ENCODE peak calls at places on chromosomes 11 and 22, in nine cellular contexts. T, K, I, Z, V, W, Q, B and Y are unnamed samples.
A peak's percentile ranks its signal among the peaks of the same experiment; 100 is the strongest.

GRCh38 chr11:67389477-67389876 is 2.3 kb upstream of the RAD9A start:
- DNase-seq in T (no peak), K (no peak), I (peak; percentile 75), Z (peak; percentile 80), V (no peak), W (peak; percentile 61), Q (no peak), B (no peak), Y (no peak)

GRCh38 chr11:85768473-85769146 is 42.3 kb downstream of the SYTL2 start:
- DNase-seq in T (no peak), K (no peak), I (no peak), Z (no peak), V (no peak), W (no peak), Q (no peak), B (no peak), Y (no peak)

GRCh38 chr22:24091551-24092420 is 80.7 kb downstream of the CABIN1 start:
- DNase-seq in T (no peak), K (peak; percentile 61), I (no peak), Z (no peak), V (no peak), W (no peak), Q (no peak), B (no peak), Y (no peak)

GRCh38 chr11:44398266-44399045 is 88.5 kb upstream of the ALX4 start:
- DNase-seq in T (no peak), K (no peak), I (no peak), Z (no peak), V (no peak), W (no peak), Q (no peak), B (no peak), Y (peak; percentile 31)

GRCh38 chr22:47598864-47599263 is 836.4 kb downstream of the TBC1D22A start:
- DNase-seq in T (no peak), K (peak; percentile 22), I (no peak), Z (no peak), V (no peak), W (no peak), Q (no peak), B (no peak), Y (no peak)

GRCh38 chr22:41935015-41935908 is 8.7 kb upstream of the TNFRSF13C start:
- DNase-seq in T (no peak), K (no peak), I (no peak), Z (no peak), V (no peak), W (no peak), Q (no peak), B (no peak), Y (no peak)

GRCh38 chr11:121206810-121207209 is 85.8 kb upstream of the SC5D start:
- DNase-seq in T (no peak), K (no peak), I (peak; percentile 75), Z (no peak), V (no peak), W (no peak), Q (peak; percentile 54), B (no peak), Y (no peak)

GRCh38 chr11:44243633-44244343 is 66.2 kb downstream of the ALX4 start:
- DNase-seq in T (peak; percentile 46), K (no peak), I (no peak), Z (peak; percentile 94), V (no peak), W (no peak), Q (no peak), B (no peak), Y (peak; percentile 26)

GRCh38 chr11:34158661-34159060 is 53.2 kb downstream of the NAT10 start:
- DNase-seq in T (no peak), K (no peak), I (no peak), Z (no peak), V (no peak), W (no peak), Q (no peak), B (no peak), Y (no peak)

GRCh38 chr11:126573325-126574076 is 218.0 kb downstream of the ST3GAL4 start:
- DNase-seq in T (no peak), K (no peak), I (no peak), Z (peak; percentile 73), V (no peak), W (no peak), Q (no peak), B (no peak), Y (no peak)
- TF ChIP-seq CTCF in T (peak; percentile 29), K (no peak), I (peak; percentile 42), Z (peak; percentile 66), V (no peak), W (no peak), Q (peak; percentile 35), B (peak; percentile 51), Y (peak; percentile 19)

GRCh38 chr22:28296452-28296851 is 377.4 kb upstream of the PITPNB start:
- DNase-seq in T (no peak), K (no peak), I (no peak), Z (no peak), V (no peak), W (no peak), Q (no peak), B (no peak), Y (no peak)

GRCh38 chr22:28297504-28297903 is 378.4 kb upstream of the PITPNB start:
- DNase-seq in T (peak; percentile 2), K (no peak), I (no peak), Z (no peak), V (no peak), W (no peak), Q (no peak), B (no peak), Y (no peak)

GRCh38 chr22:28299760-28300159 is 379.9 kb downstream of the TTC28 start:
- DNase-seq in T (peak; percentile 42), K (no peak), I (no peak), Z (no peak), V (no peak), W (no peak), Q (no peak), B (peak; percentile 16), Y (no peak)

GRCh38 chr22:28299329-28299728 is 380.3 kb upstream of the PITPNB start:
- DNase-seq in T (no peak), K (no peak), I (no peak), Z (no peak), V (no peak), W (no peak), Q (no peak), B (no peak), Y (no peak)
- H3K4me3 ChIP-seq in T (no peak overlapping the region), K (no peak overlapping the region), I (no peak overlapping the region), Z (no peak overlapping the region), V (no peak overlapping the region), W (no peak overlapping the region), Q (no peak overlapping the region), B (no peak overlapping the region), Y (no peak overlapping the region)

GRCh38 chr11:12497431-12497830 is 120.1 kb downstream of the PARVA start:
- DNase-seq in T (no peak), K (no peak), I (no peak), Z (no peak), V (no peak), W (no peak), Q (no peak), B (no peak), Y (no peak)

GRCh38 chr11:12494699-12495098 is 117.3 kb downstream of the PARVA start:
- DNase-seq in T (peak; percentile 72), K (no peak), I (no peak), Z (no peak), V (no peak), W (no peak), Q (no peak), B (no peak), Y (no peak)

GRCh38 chr11:12499071-12499470 is 121.7 kb downstream of the PARVA start:
- DNase-seq in T (no peak), K (no peak), I (no peak), Z (no peak), V (no peak), W (no peak), Q (no peak), B (no peak), Y (no peak)

GRCh38 chr11:12502041-12502440 is 124.7 kb downstream of the PARVA start:
- DNase-seq in T (peak; percentile 50), K (no peak), I (no peak), Z (no peak), V (no peak), W (no peak), Q (peak; percentile 14), B (peak; percentile 27), Y (no peak)

DNA sequence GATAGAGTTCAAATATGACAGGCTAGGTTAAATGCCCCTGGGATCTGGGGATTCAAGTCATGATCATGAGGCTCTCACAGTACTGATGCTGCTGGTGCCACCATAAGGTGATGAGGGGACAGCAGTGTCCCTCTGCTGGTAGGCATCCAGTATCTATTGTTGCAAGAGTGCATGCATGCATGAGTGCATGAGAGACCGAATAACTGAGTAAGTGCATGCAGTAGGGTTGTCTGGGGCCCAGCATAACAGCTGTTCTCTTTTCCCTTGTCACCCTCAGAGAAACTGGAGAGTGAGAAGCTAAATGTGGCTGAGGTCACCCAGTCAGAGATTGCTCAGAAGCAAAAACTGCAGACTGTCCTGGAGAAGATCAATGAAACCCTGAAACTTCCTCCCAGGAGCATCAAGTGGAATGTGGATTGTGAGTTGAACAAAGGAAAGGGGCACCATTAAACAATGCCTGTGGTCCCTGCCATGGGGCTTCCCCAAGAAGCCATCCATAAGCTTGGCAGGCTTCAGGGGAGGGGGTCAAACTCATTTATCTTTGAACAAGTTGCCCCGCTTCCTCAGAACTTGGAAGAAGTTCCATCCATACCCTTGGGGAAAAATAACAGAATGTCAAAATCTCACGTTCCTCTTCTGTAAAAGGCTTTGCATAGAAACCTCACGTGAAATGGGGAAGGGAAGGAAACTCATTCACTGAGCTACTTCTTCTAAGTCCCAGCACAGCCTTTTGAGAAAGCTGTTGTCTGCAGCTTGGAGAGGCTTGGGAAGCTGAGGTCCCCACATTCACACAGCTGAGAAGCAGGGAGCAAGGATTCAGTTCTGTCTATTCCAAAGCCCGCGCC is 119.0 kb downstream of the PARVA start:
- DNase-seq in T (peak; percentile 40), K (no peak), I (no peak), Z (peak; percentile 27), V (no peak), W (no peak), Q (no peak), B (no peak), Y (no peak)
- TF ChIP-seq CTCF in T (peak; percentile 10), K (no peak), I (peak; percentile 44), Z (peak; percentile 35), V (peak; percentile 22), W (no peak), Q (peak; percentile 15), B (peak; percentile 13), Y (peak; percentile 38)

GRCh38 chr22:50244420-50245213 is at the start of gene TUBGCP6:
- DNase-seq in T (peak; percentile 91), K (peak; percentile 98), I (peak; percentile 87), Z (peak; percentile 98), V (peak; percentile 69), W (peak; percentile 90), Q (no peak), B (peak; percentile 38), Y (no peak)

GRCh38 chr22:50243704-50244419 is 961 bp downstream of the TUBGCP6 start:
- DNase-seq in T (peak; percentile 16), K (no peak), I (no peak), Z (no peak), V (no peak), W (no peak), Q (no peak), B (no peak), Y (no peak)

GRCh38 chr22:50245214-50246072 is 620 bp upstream of the TUBGCP6 start:
- DNase-seq in T (no peak), K (no peak), I (no peak), Z (no peak), V (no peak), W (no peak), Q (no peak), B (no peak), Y (no peak)

GRCh38 chr22:50238755-50239154 is 6.1 kb downstream of the TUBGCP6 start:
- DNase-seq in T (no peak), K (no peak), I (no peak), Z (no peak), V (no peak), W (no peak), Q (no peak), B (no peak), Y (no peak)

GRCh38 chr22:50242406-50242949 is 2.3 kb downstream of the TUBGCP6 start:
- DNase-seq in T (no peak), K (no peak), I (peak; percentile 18), Z (no peak), V (no peak), W (no peak), Q (no peak), B (no peak), Y (no peak)
- H3K4me3 ChIP-seq in T (peak overlapping the region; percentile 31), K (peak overlapping the region; percentile 91), I (peak overlapping the region; percentile 99), Z (peak overlapping the region; percentile 99), V (peak overlapping the region; percentile 93), W (peak overlapping the region; percentile 41), Q (peak overlapping the region; percentile 81), B (peak overlapping the region; percentile 80), Y (peak overlapping the region; percentile 97)